ENCODE peak calls at places on chromosomes 12 and 14, in four cellular contexts. C is OCI-LY7, D is globus pallidus, T is gastrocnemius medialis. S is an unnamed sample.

GRCh38 chr12:39831587-39832315 is 212.1 kb upstream of the ABCD2 start:
- DNase-seq in C (no peak), T (no peak), D (no peak), S (no peak)

GRCh38 chr12:52575256-52575655 is 1.6 kb upstream of the KRT74 start:
- DNase-seq in D (no peak), T (no peak), C (no peak), S (no peak)

GRCh38 chr14:37186865-37187264 is 10.9 kb upstream of the MIPOL1 start:
- DNase-seq in D (no peak), T (no peak), C (no peak), S (no peak)

GRCh38 chr12:105253882-105254513 is 18.0 kb upstream of the APPL2 start:
- DNase-seq in D (no peak), T (no peak), C (no peak), S (no peak)

GRCh38 chr12:67758119-67758873 is 109.8 kb downstream of the DYRK2 start:
- DNase-seq in T (no peak), D (no peak), C (peak; percentile 93), S (no peak)

GRCh38 chr14:101835166-101835557 is 73.7 kb downstream of the PPP2R5C start:
- DNase-seq in T (no peak), D (no peak), C (no peak), S (no peak)

GRCh38 chr14:72024504-72024903 is 92.3 kb downstream of the RGS6 start:
- DNase-seq in T (no peak), C (no peak), D (no peak), S (no peak)

GRCh38 chr14:103385153-103385993 is at the start of gene MARK3:
- DNase-seq in T (peak; percentile 95), C (peak; percentile 98), D (peak; percentile 97), S (peak; percentile 94)

GRCh38 chr12:121023799-121024198 is 7.5 kb upstream of the C12orf43 start:
- DNase-seq in C (no peak), T (no peak), D (no peak), S (no peak)

S was measured in NCI-H446 treated with DMSO at 0.1 percent for 48 hours.